ENCODE peak calls at places on chromosome 1, in eight cellular contexts. X, R, M, W, Q, G, E and P are unnamed samples. For H3K4me1, the result is how much of the 10 kb centered on the place peaks cover.

GRCh38 chr1:153612755-153613331 is at the start of gene S100A16:
- DNase-seq in X (peak), R (peak), M (peak), W (peak), Q (peak), G (peak), E (peak), P (no peak)

GRCh38 chr1:55827350-55827749 is 612.2 kb upstream of the USP24 start:
- DNase-seq in X (no peak), R (peak), M (peak), W (peak), Q (peak), G (no peak), E (peak), P (no peak)

GRCh38 chr1:201648911-201649775 is 110.2 kb downstream of the NAV1 start:
- DNase-seq in X (peak), R (peak), M (peak), W (peak), Q (no peak), G (peak), E (peak), P (no peak)

GRCh38 chr1:170662561-170662971 is 1.4 kb upstream of the PRRX1 start:
- DNase-seq in X (no peak), R (no peak), M (no peak), W (no peak), Q (no peak), G (no peak), E (no peak), P (no peak)

GRCh38 chr1:39886757-39887231 is 3.5 kb upstream of the TRIT1 start:
- DNase-seq in X (no peak), R (no peak), M (no peak), W (no peak), Q (no peak), G (no peak), E (peak), P (no peak)

GRCh38 chr1:187408217-187409004 is 579.7 kb downstream of the PLA2G4A start:
- DNase-seq in X (no peak), R (no peak), M (peak), W (no peak), Q (peak), G (no peak), E (peak), P (no peak)

GRCh38 chr1:163596541-163597258 is 274.9 kb downstream of the NUF2 start:
- DNase-seq in X (no peak), R (no peak), M (no peak), W (no peak), Q (no peak), G (no peak), E (no peak), P (no peak)

GRCh38 chr1:81650741-81651140 is 150.0 kb upstream of the ADGRL2 start:
- DNase-seq in X (no peak), R (no peak), M (no peak), W (no peak), Q (no peak), G (no peak), E (no peak), P (no peak)

GRCh38 chr1:206479164-206480125 is 9.2 kb downstream of the IKBKE start:
- DNase-seq in X (peak), R (peak), M (peak), W (peak), Q (peak), G (peak), E (peak), P (no peak)

GRCh38 chr1:216820345-216820744 is 97.1 kb upstream of the ESRRG start:
- DNase-seq in X (no peak), R (no peak), M (no peak), W (no peak), Q (peak), G (no peak), E (no peak), P (no peak)

GRCh38 chr1:18569811-18570545 is 60.7 kb upstream of the PAX7 start:
- DNase-seq in X (no peak), R (no peak), M (no peak), W (no peak), Q (no peak), G (no peak), E (no peak), P (no peak)

GRCh38 chr1:9448132-9449105 is 90.8 kb upstream of the SLC25A33 start:
- DNase-seq in X (no peak), R (no peak), M (peak), W (no peak), Q (no peak), G (no peak), E (peak), P (no peak)

GRCh38 chr1:32223683-32224082 is 1.5 kb downstream of the EIF3I start:
- DNase-seq in X (no peak), R (no peak), M (no peak), W (no peak), Q (no peak), G (no peak), E (peak), P (no peak)

GRCh38 chr1:5099558-5099957 is 445.1 kb downstream of the AJAP1 start:
- DNase-seq in X (no peak), R (no peak), M (no peak), W (no peak), Q (no peak), G (no peak), E (no peak), P (no peak)

GRCh38 chr1:176866011-176866410 is 298.5 kb downstream of the ASTN1 start:
- DNase-seq in X (no peak), R (no peak), M (no peak), W (no peak), Q (peak), G (no peak), E (no peak), P (no peak)

GRCh38 chr1:79391896-79392295 is 385.4 kb upstream of the ADGRL4 start:
- DNase-seq in X (no peak), R (no peak), M (no peak), W (no peak), Q (no peak), G (no peak), E (no peak), P (no peak)

GRCh38 chr1:162235261-162235780 is 141.3 kb downstream of the SPATA46 start:
- DNase-seq in X (no peak), R (no peak), M (peak), W (peak), Q (no peak), G (no peak), E (no peak), P (no peak)

GRCh38 chr1:230906226-230906625 is 37.9 kb upstream of the C1orf198 start:
- DNase-seq in X (no peak), R (no peak), M (no peak), W (no peak), Q (no peak), G (no peak), E (no peak), P (no peak)

GRCh38 chr1:179042700-179043099 is 17.0 kb downstream of the FAM20B start:
- DNase-seq in X (no peak), R (no peak), M (no peak), W (no peak), Q (no peak), G (no peak), E (no peak), P (no peak)

GRCh38 chr1:38507563-38507962 is 352.0 kb downstream of the RRAGC start:
- DNase-seq in X (no peak), R (no peak), M (no peak), W (no peak), Q (no peak), G (no peak), E (no peak), P (no peak)

GRCh38 chr1:227795732-227796131 is 19.7 kb upstream of the PRSS38 start:
- DNase-seq in X (no peak), R (no peak), M (no peak), W (no peak), Q (no peak), G (no peak), E (no peak), P (no peak)

GRCh38 chr1:119549719-119550141 is 42.7 kb downstream of the HSD3B1 start:
- DNase-seq in X (no peak), R (no peak), M (peak), W (peak), Q (peak), G (peak), E (peak), P (peak)

GRCh38 chr1:224433671-224434446 is 738 bp downstream of the WDR26 start:
- DNase-seq in X (peak), R (peak), M (peak), W (no peak), Q (no peak), G (peak), E (peak), P (no peak)

GRCh38 chr1:115977481-115978258 is 1.4 kb downstream of the SLC22A15 start:
- DNase-seq in X (no peak), R (no peak), M (peak), W (peak), Q (peak), G (no peak), E (peak), P (peak)

GRCh38 chr1:152870831-152871730 is 7.0 kb upstream of the SMCP start:
- DNase-seq in X (no peak), R (no peak), M (peak), W (peak), Q (peak), G (no peak), E (no peak), P (no peak)

GRCh38 chr1:191151321-191151807 is 673.7 kb upstream of the BRINP3 start:
- DNase-seq in X (no peak), R (no peak), M (no peak), W (no peak), Q (no peak), G (peak), E (no peak), P (no peak)

GRCh38 chr1:183595537-183595936 is 5.3 kb upstream of the NCF2 start:
- DNase-seq in X (no peak), R (no peak), M (no peak), W (no peak), Q (no peak), G (no peak), E (no peak), P (no peak)
- H3K4me1 ChIP-seq in X (under half), R (under half), M (under half), W (under half), Q (under half), G (under half), E (under half), P (under half)

DNA sequence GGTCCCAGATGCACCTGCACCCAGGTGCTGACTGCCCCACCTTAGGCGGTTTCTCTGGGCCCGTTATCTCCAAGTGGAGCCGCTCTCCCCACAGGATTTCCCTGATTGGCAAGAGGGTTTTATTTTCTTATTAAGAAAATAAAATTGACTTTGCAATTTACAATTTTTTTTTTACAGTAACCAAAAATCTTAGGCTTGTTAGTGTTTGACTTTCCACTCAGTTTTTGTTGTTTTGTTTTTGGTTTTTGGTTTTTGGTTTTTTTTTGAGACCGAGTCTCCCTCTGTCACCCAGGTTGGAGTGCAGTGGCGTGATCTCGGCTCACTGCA is 4.8 kb upstream of the CCDC27 start:
- DNase-seq in X (no peak), R (no peak), M (no peak), W (no peak), Q (no peak), G (no peak), E (no peak), P (no peak)
- H3K4me1 ChIP-seq in X (under half), R (under half), M (under half), W (under half), Q (under half), G (under half), E (under half), P (under half)

GRCh38 chr1:36172983-36173382 is 17.0 kb downstream of the MAP7D1 start:
- DNase-seq in X (no peak), R (no peak), M (no peak), W (no peak), Q (peak), G (no peak), E (peak), P (no peak)
- H3K4me1 ChIP-seq in X (half or more), R (half or more), M (under half), W (under half), Q (half or more), G (under half), E (under half), P (half or more)

GRCh38 chr1:209648931-209649776 is 3.1 kb downstream of the LAMB3 start:
- DNase-seq in X (no peak), R (no peak), M (peak), W (peak), Q (peak), G (no peak), E (peak), P (peak)

GRCh38 chr1:209645574-209646452 is 6.4 kb downstream of the LAMB3 start:
- DNase-seq in X (peak), R (no peak), M (no peak), W (no peak), Q (peak), G (no peak), E (peak), P (peak)

GRCh38 chr1:209646558-209646957 is 5.7 kb downstream of the LAMB3 start:
- DNase-seq in X (no peak), R (no peak), M (no peak), W (peak), Q (no peak), G (no peak), E (peak), P (peak)

GRCh38 chr1:209648366-209648765 is 3.9 kb downstream of the LAMB3 start:
- DNase-seq in X (no peak), R (no peak), M (no peak), W (no peak), Q (peak), G (no peak), E (no peak), P (peak)

GRCh38 chr1:209647212-209647611 is 5.0 kb downstream of the LAMB3 start:
- DNase-seq in X (no peak), R (no peak), M (no peak), W (no peak), Q (peak), G (no peak), E (no peak), P (peak)
- H3K4me1 ChIP-seq in X (under half), R (half or more), M (half or more), W (half or more), Q (under half), G (under half), E (under half), P (half or more)

GRCh38 chr1:247329097-247329617 is 2.5 kb downstream of the ZNF496 start:
- DNase-seq in X (no peak), R (no peak), M (no peak), W (no peak), Q (no peak), G (no peak), E (no peak), P (no peak)
- H3K4me1 ChIP-seq in X (under half), R (under half), M (under half), W (under half), Q (under half), G (under half), E (under half), P (under half)

GRCh38 chr1:159920651-159921050 is 4.7 kb downstream of the TAGLN2 start:
- DNase-seq in X (no peak), R (no peak), M (no peak), W (no peak), Q (no peak), G (no peak), E (no peak), P (no peak)
- H3K4me1 ChIP-seq in X (under half), R (half or more), M (under half), W (half or more), Q (half or more), G (under half), E (half or more), P (half or more)